ENCODE peak calls at places on chromosome 4, in four cellular contexts. D is adrenal gland, I is astrocyte, W is hepatocyte. U is an unnamed sample.

GRCh38 chr4:25539241-25539640 is 116.4 kb upstream of the SLC34A2 start:
- DNase-seq in D (no peak), I (no peak), W (no peak), U (no peak)

GRCh38 chr4:81454498-81454897 is 17.2 kb downstream of the RASGEF1B start:
- DNase-seq in D (peak), I (no peak), W (no peak), U (no peak)

GRCh38 chr4:15717647-15718416 is 15.0 kb downstream of the BST1 start:
- DNase-seq in D (no peak), I (no peak), W (no peak), U (no peak)

GRCh38 chr4:77931452-77932135 is 69.0 kb downstream of the MRPL1 start:
- DNase-seq in D (no peak), I (peak), W (no peak), U (no peak)

GRCh38 chr4:29390921-29391320 is 1329.2 kb upstream of the PCDH7 start:
- DNase-seq in D (no peak), I (no peak), W (no peak), U (no peak)

GRCh38 chr4:141350122-141350904 is 129.6 kb downstream of the ZNF330 start:
- DNase-seq in D (no peak), I (peak), W (peak), U (no peak)

GRCh38 chr4:47427936-47428335 is 35.6 kb downstream of the COMMD8 start:
- DNase-seq in D (no peak), I (peak), W (no peak), U (no peak)

GRCh38 chr4:82519776-82520175 is 42.0 kb downstream of the TMEM150C start:
- DNase-seq in D (no peak), I (no peak), W (no peak), U (no peak)

GRCh38 chr4:2244947-2245786 is 3.2 kb upstream of the HAUS3 start:
- DNase-seq in D (no peak), I (no peak), W (no peak), U (no peak)

GRCh38 chr4:39502034-39502658 is 25.1 kb downstream of the UGDH start:
- DNase-seq in D (no peak), I (peak), W (no peak), U (no peak)

GRCh38 chr4:15353207-15353606 is 74.6 kb upstream of the C1QTNF7 start:
- DNase-seq in D (no peak), I (no peak), W (no peak), U (no peak)

GRCh38 chr4:140884431-140885058 is 128.4 kb upstream of the TBC1D9 start:
- DNase-seq in D (peak), I (peak), W (peak), U (peak)

GRCh38 chr4:108559911-108560310 is 60.5 kb upstream of the RPL34 start:
- DNase-seq in D (no peak), I (no peak), W (no peak), U (no peak)

GRCh38 chr4:78297075-78297815 is 240.1 kb downstream of the FRAS1 start:
- DNase-seq in D (no peak), I (peak), W (no peak), U (no peak)

GRCh38 chr4:118400362-118400761 is 47.6 kb upstream of the PRSS12 start:
- DNase-seq in D (no peak), I (no peak), W (no peak), U (no peak)

GRCh38 chr4:185681604-185682003 is 130.4 kb downstream of the SORBS2 start:
- DNase-seq in D (no peak), I (no peak), W (no peak), U (no peak)

GRCh38 chr4:60805500-60806313 is 394.4 kb upstream of the ADGRL3 start:
- DNase-seq in D (no peak), I (peak), W (peak), U (peak)

GRCh38 chr4:47349323-47349722 is 114.2 kb downstream of the COMMD8 start:
- DNase-seq in D (no peak), I (peak), W (no peak), U (no peak)

GRCh38 chr4:184384810-184385557 is 89.4 kb downstream of the IRF2 start:
- DNase-seq in D (no peak), I (no peak), W (no peak), U (no peak)

GRCh38 chr4:15375707-15376106 is 52.1 kb upstream of the C1QTNF7 start:
- DNase-seq in D (no peak), I (no peak), W (no peak), U (no peak)

GRCh38 chr4:15649914-15650545 is 5.1 kb downstream of the FBXL5 start:
- DNase-seq in D (peak), I (peak), W (peak), U (peak)

GRCh38 chr4:18777190-18777589 is 755.6 kb upstream of the LCORL start:
- DNase-seq in D (no peak), I (no peak), W (no peak), U (no peak)

GRCh38 chr4:128590773-128591172 is 218.7 kb upstream of the JADE1 start:
- DNase-seq in D (peak), I (no peak), W (no peak), U (no peak)

GRCh38 chr4:128589384-128589957 is 220.0 kb upstream of the JADE1 start:
- DNase-seq in D (no peak), I (no peak), W (no peak), U (no peak)

GRCh38 chr4:128583753-128584712 is 225.5 kb upstream of the JADE1 start:
- DNase-seq in D (peak), I (no peak), W (no peak), U (no peak)

GRCh38 chr4:128590034-128590740 is 219.3 kb upstream of the JADE1 start:
- DNase-seq in D (peak), I (no peak), W (no peak), U (no peak)

DNA sequence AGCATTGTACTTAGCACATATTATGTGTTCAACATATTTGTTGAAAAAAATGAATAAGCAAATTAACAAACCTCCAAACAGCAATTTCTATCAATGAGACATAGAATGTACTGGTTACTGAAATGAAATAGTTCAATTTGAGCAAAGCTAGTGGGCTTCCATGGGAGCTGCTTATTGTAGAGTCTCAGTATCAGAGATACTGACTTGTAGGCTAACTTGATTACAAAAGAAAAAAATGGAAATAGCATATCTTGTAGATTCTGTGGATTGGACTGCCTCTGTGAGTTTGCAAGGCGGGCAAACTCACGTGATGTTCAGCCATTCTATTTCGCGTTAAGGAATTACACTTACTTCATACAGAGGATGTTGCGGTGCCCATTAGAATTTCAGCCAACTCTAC is 222.1 kb upstream of the JADE1 start:
- DNase-seq in D (no peak), I (no peak), W (no peak), U (no peak)
- H3K27ac ChIP-seq in D (no peak), I (no peak), W (no peak), U (no peak)

DNA sequence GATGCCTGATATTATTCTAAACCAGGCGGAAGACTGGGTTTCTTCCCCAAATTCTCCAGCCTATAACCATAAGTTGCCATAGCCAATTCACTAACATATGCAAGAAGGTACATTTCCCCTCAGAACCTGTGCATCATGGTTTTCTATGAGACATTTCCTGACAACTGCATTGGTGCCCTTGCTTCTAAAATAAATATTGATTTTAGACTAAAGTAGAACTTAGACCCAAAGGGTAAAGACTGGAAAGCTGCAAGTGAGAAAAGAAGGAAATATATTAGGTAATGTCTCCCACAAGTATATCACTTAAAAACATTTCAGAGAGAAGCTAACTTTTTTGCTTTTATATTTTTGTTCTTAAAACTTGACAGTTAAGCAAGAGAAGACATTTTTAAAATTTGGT is 125.1 kb downstream of the PPA2 start:
- DNase-seq in D (no peak), I (no peak), W (no peak), U (no peak)
- H3K27ac ChIP-seq in D (no peak), I (no peak), W (no peak), U (no peak)

DNA sequence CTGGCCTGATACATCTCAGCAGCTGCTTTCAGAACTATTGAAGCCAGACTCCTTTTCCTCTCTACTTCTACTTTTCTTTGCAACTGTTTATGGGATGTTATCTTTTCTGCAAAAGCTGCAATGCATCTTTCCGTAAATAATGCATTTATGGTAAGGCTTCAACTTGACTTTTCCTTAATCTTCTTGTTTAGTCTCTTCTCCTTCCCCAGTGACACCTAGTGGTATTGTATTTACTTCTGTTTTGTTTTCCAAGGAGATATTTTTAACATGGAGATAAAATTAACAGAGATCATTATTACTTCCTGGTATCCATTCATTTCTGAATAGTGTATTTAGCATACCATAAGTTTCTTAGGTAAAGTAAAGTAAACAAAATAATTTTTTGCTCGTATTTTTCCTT is 1548.8 kb downstream of the PCDH7 start:
- DNase-seq in D (no peak), I (no peak), W (no peak), U (no peak)
- H3K27ac ChIP-seq in D (no peak), I (no peak), W (no peak), U (no peak)

GRCh38 chr4:56914336-56914735 is 6.6 kb downstream of the REST start:
- DNase-seq in D (no peak), I (no peak), W (no peak), U (no peak)
- H3K27ac ChIP-seq in D (no peak), I (no peak), W (no peak), U (no peak)

GRCh38 chr4:100093091-100093866 is 97.0 kb downstream of the DDIT4L start:
- DNase-seq in D (peak), I (peak), W (peak), U (peak)
- H3K27ac ChIP-seq in D (peak), I (no peak), W (no peak), U (no peak)

GRCh38 chr4:54567327-54567726 is 90.4 kb upstream of the KIT start:
- DNase-seq in D (no peak), I (no peak), W (no peak), U (no peak)
- H3K27ac ChIP-seq in D (no peak), I (no peak), W (no peak), U (no peak)

DNA sequence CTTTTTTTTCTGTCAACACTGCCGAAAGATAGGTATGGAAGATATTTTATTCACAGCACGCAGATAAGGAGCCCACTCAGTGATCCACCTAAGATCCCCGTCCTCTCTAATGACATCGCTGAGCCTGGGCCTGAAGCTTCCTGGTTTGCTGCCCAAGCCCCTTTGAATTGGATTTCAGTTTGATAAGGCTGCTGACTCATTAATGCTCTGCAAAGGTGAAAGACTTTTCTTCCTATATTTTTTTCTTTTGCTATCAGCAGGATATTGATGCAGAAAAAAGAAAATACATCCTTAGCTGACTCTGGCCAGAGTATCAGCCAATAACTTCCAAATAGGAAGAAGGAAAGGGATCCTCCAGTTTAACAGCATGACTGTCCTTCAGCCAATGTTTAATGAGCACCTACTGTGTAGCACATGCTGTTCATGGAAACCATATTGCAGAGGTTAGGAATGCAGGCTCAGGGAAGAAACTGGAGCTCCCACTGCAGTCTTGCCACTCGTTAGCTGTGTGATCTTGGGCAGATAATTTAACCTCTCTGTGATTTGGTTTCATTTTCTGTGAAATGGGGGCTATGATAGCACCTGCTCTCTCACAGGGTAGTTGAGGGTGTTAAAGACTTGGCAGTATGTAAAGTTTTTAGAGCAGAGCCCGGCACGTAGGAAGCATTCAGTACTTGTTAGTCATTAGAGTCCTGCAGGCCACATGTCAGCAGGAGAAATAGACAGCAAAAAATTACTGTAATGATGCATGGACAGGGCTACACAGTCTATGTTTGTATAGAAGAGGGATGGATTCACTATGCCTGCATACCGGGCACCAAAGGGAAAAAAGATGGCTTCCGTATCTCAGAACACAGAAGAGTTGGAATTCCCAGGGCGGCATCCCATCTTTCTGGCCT is 39.3 kb downstream of the EVC start:
- DNase-seq in D (no peak), I (peak), W (no peak), U (no peak)
- H3K27ac ChIP-seq in D (no peak), I (peak), W (peak), U (no peak)